ENCODE peak calls at places on chromosomes 16 and 17, in seven cellular contexts. N, H, A, M, Q, E and F are unnamed samples.

GRCh38 chr16:31402687-31403086 is 9.6 kb downstream of the ITGAD start:
- DNase-seq in Q (no peak), A (no peak), E (no peak), H (no peak), M (peak), N (no peak), F (no peak)

GRCh38 chr16:50284131-50284911 is 18.0 kb downstream of the ADCY7 start:
- DNase-seq in H (no peak), N (no peak), Q (no peak), M (no peak), A (no peak), E (no peak), F (no peak)

GRCh38 chr16:21038197-21038596 is 112.4 kb downstream of the DNAH3 start:
- DNase-seq in Q (no peak), M (no peak), E (no peak), N (no peak), H (no peak), A (no peak), F (no peak)

GRCh38 chr17:28174352-28175046 is 132.0 kb downstream of the NLK start:
- DNase-seq in M (no peak), Q (no peak), H (peak), E (no peak), N (no peak), A (no peak), F (peak)

GRCh38 chr16:57509231-57509923 is 23.1 kb upstream of the DOK4 start:
- DNase-seq in Q (no peak), A (no peak), H (no peak), N (no peak), E (peak), M (no peak), F (no peak)

GRCh38 chr17:77963441-77963840 is 4.9 kb downstream of the TNRC6C start:
- DNase-seq in A (no peak), Q (peak), M (no peak), H (peak), E (peak), N (peak), F (no peak)

GRCh38 chr17:30558313-30559195 is 81.3 kb downstream of the GOSR1 start:
- DNase-seq in M (no peak), E (no peak), Q (no peak), N (no peak), A (no peak), H (no peak), F (no peak)

GRCh38 chr16:66427036-66427446 is at the start of gene BEAN1:
- DNase-seq in E (peak), H (no peak), M (no peak), N (no peak), A (no peak), Q (no peak), F (no peak)

GRCh38 chr17:65355246-65355645 is 206.2 kb downstream of the AXIN2 start:
- DNase-seq in A (no peak), N (no peak), E (no peak), M (no peak), H (no peak), Q (no peak), F (no peak)

GRCh38 chr16:69798466-69798865 is 36.3 kb downstream of the WWP2 start:
- DNase-seq in M (no peak), A (no peak), Q (peak), H (no peak), E (peak), N (peak), F (no peak)

GRCh38 chr17:45052052-45052772 is 780 bp upstream of the DCAKD start:
- DNase-seq in E (peak), H (peak), A (no peak), M (no peak), Q (peak), N (peak), F (no peak)

GRCh38 chr16:68910051-68910450 is 66.7 kb downstream of the TANGO6 start:
- DNase-seq in H (no peak), N (no peak), Q (no peak), M (no peak), E (no peak), A (no peak), F (no peak)

GRCh38 chr16:67531247-67531646 is 2.6 kb downstream of the RIPOR1 start:
- DNase-seq in N (peak), E (no peak), Q (no peak), A (no peak), H (no peak), M (no peak), F (no peak)

GRCh38 chr16:20798364-20798763 is 7.9 kb downstream of the ERI2 start:
- DNase-seq in E (no peak), H (no peak), Q (no peak), A (no peak), N (no peak), M (no peak), F (no peak)

GRCh38 chr17:12623220-12623848 is 42.4 kb upstream of the MYOCD start:
- DNase-seq in M (no peak), A (no peak), Q (no peak), H (no peak), N (peak), E (no peak), F (no peak)

GRCh38 chr17:14784997-14785696 is 480.0 kb downstream of the PMP22 start:
- DNase-seq in Q (no peak), N (no peak), A (no peak), M (no peak), E (peak), H (no peak), F (no peak)

GRCh38 chr16:76309639-76310335 is 32.6 kb downstream of the CNTNAP4 start:
- DNase-seq in E (no peak), N (no peak), H (no peak), Q (no peak), M (no peak), A (no peak), F (no peak)

GRCh38 chr16:19601083-19601976 is 45.8 kb downstream of the VPS35L start:
- DNase-seq in H (peak), Q (no peak), A (no peak), M (peak), N (no peak), E (peak), F (no peak)

GRCh38 chr16:12137344-12138094 is 161.0 kb downstream of the SNX29 start:
- DNase-seq in E (no peak), M (no peak), H (no peak), A (no peak), N (no peak), Q (no peak), F (no peak)
- H3K27ac ChIP-seq in E (no peak), M (no peak), H (no peak), A (no peak), N (no peak), Q (no peak), F (no peak)

GRCh38 chr16:56363181-56363716 is 62.1 kb downstream of the AMFR start:
- DNase-seq in M (peak), H (no peak), Q (no peak), E (no peak), N (no peak), A (no peak), F (no peak)
- H3K27ac ChIP-seq in M (no peak), H (no peak), Q (peak), E (no peak), N (no peak), A (no peak), F (no peak)

GRCh38 chr17:61064087-61064951 is 335.3 kb upstream of the TBX2 start:
- DNase-seq in A (no peak), Q (no peak), M (no peak), N (no peak), H (peak), E (no peak), F (no peak)

GRCh38 chr17:61070649-61071048 is 329.0 kb upstream of the TBX2 start:
- DNase-seq in H (no peak), E (no peak), N (no peak), M (no peak), Q (no peak), A (no peak), F (no peak)

GRCh38 chr17:61063528-61063927 is 336.1 kb upstream of the TBX2 start:
- DNase-seq in Q (no peak), M (no peak), E (no peak), N (no peak), A (no peak), H (no peak), F (no peak)

DNA sequence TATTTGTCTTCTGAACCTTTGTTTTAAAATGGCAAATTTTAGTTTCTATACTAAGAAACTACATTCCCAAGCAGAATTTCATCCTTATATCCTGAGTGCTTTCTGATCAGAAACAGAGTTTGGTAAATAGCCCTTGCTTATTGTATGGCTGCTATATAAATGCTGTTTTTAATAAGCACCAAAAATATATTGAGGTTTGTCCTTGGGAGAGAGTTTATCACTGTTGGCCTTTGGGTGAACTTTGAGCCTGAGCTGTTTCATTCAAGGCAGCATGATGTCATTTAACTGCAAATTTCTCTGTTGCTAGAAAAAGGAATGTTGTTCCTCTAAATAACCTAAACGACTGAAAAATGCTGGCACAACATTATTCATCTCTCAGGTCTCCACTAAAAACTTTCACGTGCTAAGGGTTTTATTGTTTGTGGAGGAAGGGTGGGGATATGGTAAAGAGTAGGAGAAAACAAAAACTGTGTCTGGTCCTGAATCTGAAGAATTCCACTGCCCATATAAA is 334.3 kb upstream of the TBX2 start:
- DNase-seq in H (peak), M (no peak), Q (no peak), A (no peak), N (peak), E (peak), F (no peak)
- H3K27ac ChIP-seq in H (no peak), M (no peak), Q (no peak), A (no peak), N (no peak), E (peak), F (no peak)

GRCh38 chr17:43581130-43581529 is 35.0 kb upstream of the ETV4 start:
- DNase-seq in M (no peak), E (no peak), N (no peak), H (no peak), A (no peak), Q (no peak), F (no peak)

GRCh38 chr17:43579570-43580140 is 33.5 kb upstream of the ETV4 start:
- DNase-seq in M (peak), E (peak), N (no peak), H (peak), A (no peak), Q (no peak), F (peak)

GRCh38 chr17:43576563-43577229 is 30.6 kb upstream of the ETV4 start:
- DNase-seq in H (peak), N (peak), A (no peak), M (peak), Q (peak), E (peak), F (no peak)

GRCh38 chr17:43578352-43578698 is 32.2 kb upstream of the ETV4 start:
- DNase-seq in A (no peak), Q (no peak), N (no peak), E (no peak), M (no peak), H (no peak), F (no peak)

GRCh38 chr17:43578699-43579569 is 32.8 kb upstream of the ETV4 start:
- DNase-seq in M (peak), A (no peak), Q (no peak), E (peak), N (no peak), H (peak), F (no peak)
- H3K27ac ChIP-seq in M (peak), A (peak), Q (no peak), E (peak), N (peak), H (peak), F (peak)

GRCh38 chr16:87339086-87339723 is 22.0 kb upstream of the C16orf95 start:
- DNase-seq in N (no peak), H (no peak), A (no peak), M (no peak), E (no peak), Q (no peak), F (no peak)

GRCh38 chr16:87337247-87337646 is 20.1 kb upstream of the C16orf95 start:
- DNase-seq in N (no peak), A (no peak), E (no peak), Q (no peak), H (no peak), M (no peak), F (no peak)

GRCh38 chr16:87340198-87340597 is 23.0 kb upstream of the C16orf95 start:
- DNase-seq in A (no peak), Q (no peak), E (no peak), H (no peak), N (no peak), M (no peak), F (no peak)

GRCh38 chr16:87336850-87337240 is 19.7 kb upstream of the C16orf95 start:
- DNase-seq in N (no peak), A (no peak), E (no peak), H (no peak), M (no peak), Q (no peak), F (no peak)

GRCh38 chr16:87338155-87338765 is 21.1 kb upstream of the C16orf95 start:
- DNase-seq in A (no peak), M (no peak), H (no peak), Q (no peak), N (no peak), E (no peak), F (no peak)
- H3K27ac ChIP-seq in A (no peak), M (no peak), H (no peak), Q (no peak), N (no peak), E (no peak), F (no peak)

GRCh38 chr16:51391798-51392511 is 240.9 kb upstream of the SALL1 start:
- DNase-seq in H (no peak), M (no peak), N (no peak), A (no peak), Q (no peak), E (no peak), F (no peak)

GRCh38 chr16:51388516-51388951 is 237.5 kb upstream of the SALL1 start:
- DNase-seq in H (no peak), N (no peak), Q (peak), E (no peak), A (no peak), M (no peak), F (no peak)

GRCh38 chr16:51392651-51393187 is 241.6 kb upstream of the SALL1 start:
- DNase-seq in N (no peak), E (peak), A (no peak), H (peak), Q (no peak), M (no peak), F (no peak)

GRCh38 chr16:51389881-51390280 is 238.8 kb upstream of the SALL1 start:
- DNase-seq in E (no peak), A (no peak), M (no peak), H (no peak), Q (no peak), N (no peak), F (no peak)

GRCh38 chr16:51390877-51391276 is 239.8 kb upstream of the SALL1 start:
- DNase-seq in H (no peak), A (no peak), N (no peak), M (no peak), E (no peak), Q (no peak), F (no peak)
- H3K27ac ChIP-seq in H (no peak), A (no peak), N (no peak), M (no peak), E (no peak), Q (no peak), F (no peak)

GRCh38 chr16:81564368-81565060 is 119.9 kb downstream of the CMIP start:
- DNase-seq in N (no peak), H (no peak), A (no peak), M (no peak), Q (peak), E (no peak), F (no peak)
- H3K27ac ChIP-seq in N (no peak), H (no peak), A (no peak), M (no peak), Q (no peak), E (no peak), F (no peak)

GRCh38 chr16:2428051-2428786 is 1.0 kb upstream of the CCNF start:
- DNase-seq in H (no peak), E (peak), N (peak), M (no peak), A (no peak), Q (no peak), F (no peak)
- H3K27ac ChIP-seq in H (no peak), E (peak), N (no peak), M (no peak), A (peak), Q (peak), F (no peak)

GRCh38 chr16:23062524-23062923 is 86.7 kb downstream of the USP31 start:
- DNase-seq in N (no peak), A (no peak), H (no peak), E (no peak), M (no peak), Q (no peak), F (no peak)
- H3K27ac ChIP-seq in N (no peak), A (no peak), H (no peak), E (no peak), M (no peak), Q (no peak), F (no peak)